ENCODE peak calls at places on chromosomes 6 and 20, in ten cellular contexts. K is psoas muscle, I is GM23338, B is OCI-LY7, H is Peyer's patch, V is uterus, U is IMR-90, C is body of pancreas, G is K562, Z is heart left ventricle. X is an unnamed sample.

GRCh38 chr20:58746551-58747399 is 54.2 kb downstream of the NPEPL1 start:
- DNase-seq in K (no peak), I (no peak), H (no peak), B (no peak), G (no peak), U (no peak), Z (no peak), C (no peak), V (no peak), X (no peak)

GRCh38 chr6:66429220-66429619 is 722.2 kb upstream of the EYS start:
- DNase-seq in G (no peak), B (no peak), Z (no peak), H (no peak), V (no peak), I (no peak), U (peak; percentile 0), K (no peak), C (no peak), X (no peak)

GRCh38 chr20:50642288-50642803 is 49.0 kb downstream of the RIPOR3 start:
- DNase-seq in G (peak; percentile 31), K (no peak), B (no peak), V (no peak), I (peak; percentile 91), Z (peak; percentile 48), H (no peak), U (no peak), C (no peak), X (no peak)

GRCh38 chr6:108526739-108527174 is 34.0 kb upstream of the FOXO3 start:
- DNase-seq in I (peak; percentile 80), B (peak; percentile 54), V (no peak), C (no peak), U (peak; percentile 62), Z (no peak), K (no peak), H (no peak), G (peak; percentile 44), X (no peak)

GRCh38 chr6:82875573-82876185 is 190.0 kb downstream of the UBE3D start:
- DNase-seq in I (no peak), C (no peak), U (peak; percentile 91), V (no peak), K (no peak), H (no peak), Z (no peak), G (peak; percentile 27), B (no peak), X (no peak)

GRCh38 chr6:118751072-118751471 is 99.7 kb upstream of the CEP85L start:
- DNase-seq in C (no peak), Z (no peak), I (no peak), B (no peak), K (no peak), G (no peak), V (no peak), H (no peak), U (no peak), X (no peak)

GRCh38 chr6:169792306-169793015 is 41.0 kb downstream of the ERMARD start:
- DNase-seq in Z (no peak), H (no peak), B (no peak), V (no peak), K (no peak), G (no peak), U (no peak), I (no peak), C (no peak), X (no peak)

GRCh38 chr20:5033566-5033965 is 32.3 kb upstream of the SLC23A2 start:
- DNase-seq in I (no peak), Z (no peak), U (peak; percentile 47), B (no peak), G (no peak), K (no peak), H (no peak), V (no peak), C (no peak), X (no peak)

DNA sequence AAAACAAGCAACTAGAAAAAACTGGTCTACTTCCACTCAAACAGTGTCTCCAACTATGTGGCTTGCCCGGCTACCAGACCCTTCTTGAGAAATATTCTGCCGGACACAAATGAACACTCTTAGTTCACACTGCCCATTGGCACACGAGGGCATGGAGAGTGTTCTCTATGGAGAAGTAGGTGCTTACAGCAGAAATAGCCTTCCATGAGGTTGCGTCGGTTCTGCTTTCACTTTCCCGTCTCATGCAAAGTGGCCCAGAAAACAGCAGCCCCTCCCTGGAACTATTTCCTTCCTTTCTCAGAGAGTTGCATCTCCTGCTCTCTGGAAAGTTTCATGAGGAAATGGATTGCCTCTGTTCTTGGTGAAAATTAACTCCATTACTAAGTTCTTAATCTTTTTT is 9.5 kb upstream of the HLA-DOA start:
- DNase-seq in C (peak; percentile 72), I (peak; percentile 6), U (peak; percentile 47), K (no peak), V (peak; percentile 74), B (no peak), Z (peak; percentile 69), G (no peak), H (no peak), X (peak; percentile 40)
- H3K4me3 ChIP-seq in C (no peak overlapping the region), I (no peak overlapping the region), U (peak overlapping the region; percentile 29), K (peak overlapping the region; percentile 28), V (peak overlapping the region; percentile 0), B (no peak overlapping the region), Z (peak overlapping the region; percentile 25), G (no peak overlapping the region), H (no peak overlapping the region), X (peak overlapping the region; percentile 8)

GRCh38 chr6:34615574-34616229 is 59.6 kb upstream of the SPDEF start:
- DNase-seq in H (no peak), I (no peak), U (no peak), B (no peak), V (no peak), C (no peak), Z (no peak), G (peak; percentile 73), K (no peak), X (no peak)

GRCh38 chr6:34616230-34616591 is 60.1 kb upstream of the SPDEF start:
- DNase-seq in V (no peak), B (no peak), U (no peak), H (no peak), C (no peak), K (no peak), I (no peak), Z (no peak), G (no peak), X (no peak)

GRCh38 chr6:34608321-34609091 is 52.4 kb upstream of the SPDEF start:
- DNase-seq in V (no peak), C (no peak), Z (no peak), I (no peak), G (no peak), H (no peak), K (no peak), B (no peak), U (peak; percentile 61), X (no peak)

GRCh38 chr6:34606477-34607130 is 50.5 kb upstream of the SPDEF start:
- DNase-seq in G (no peak), V (no peak), C (no peak), Z (no peak), I (no peak), K (no peak), H (no peak), U (no peak), B (no peak), X (no peak)

GRCh38 chr6:34610819-34611477 is 54.8 kb upstream of the SPDEF start:
- DNase-seq in U (peak; percentile 95), C (peak; percentile 18), G (peak; percentile 62), V (no peak), B (no peak), I (no peak), K (no peak), Z (no peak), H (no peak), X (no peak)
- H3K27ac ChIP-seq in U (no peak overlapping the region), C (no peak overlapping the region), G (peak overlapping the region; percentile 43), V (peak overlapping the region; percentile 70), B (no peak overlapping the region), I (peak overlapping the region; percentile 53), K (peak overlapping the region; percentile 74), Z (no peak overlapping the region), H (no peak overlapping the region), X (no peak overlapping the region)

GRCh38 chr20:33092361-33092760 is 12.9 kb downstream of the BPIFB4 start:
- DNase-seq in Z (no peak), C (no peak), B (no peak), I (no peak), H (no peak), K (no peak), G (no peak), V (no peak), U (no peak), X (no peak)

GRCh38 chr20:33091693-33092092 is 12.2 kb downstream of the BPIFB4 start:
- DNase-seq in C (no peak), I (no peak), Z (no peak), G (no peak), H (no peak), V (no peak), U (no peak), K (no peak), B (no peak), X (no peak)

GRCh38 chr20:33093582-33093981 is 14.1 kb downstream of the BPIFB4 start:
- DNase-seq in B (no peak), V (no peak), K (no peak), U (no peak), H (no peak), I (no peak), C (no peak), Z (no peak), G (no peak), X (no peak)

GRCh38 chr20:33091147-33091546 is 11.7 kb downstream of the BPIFB4 start:
- DNase-seq in C (no peak), H (no peak), I (no peak), K (no peak), Z (no peak), G (no peak), B (no peak), U (no peak), V (no peak), X (no peak)

GRCh38 chr20:33093074-33093473 is 13.6 kb downstream of the BPIFB4 start:
- DNase-seq in G (no peak), U (no peak), Z (no peak), C (no peak), K (no peak), V (no peak), I (no peak), B (no peak), H (no peak), X (no peak)
- H3K4me3 ChIP-seq in G (no peak overlapping the region), U (no peak overlapping the region), Z (no peak overlapping the region), C (no peak overlapping the region), K (no peak overlapping the region), V (no peak overlapping the region), I (no peak overlapping the region), B (no peak overlapping the region), H (no peak overlapping the region), X (no peak overlapping the region)

GRCh38 chr20:62983210-62983609 is 23.6 kb downstream of the BHLHE23 start:
- DNase-seq in G (no peak), I (no peak), B (no peak), U (no peak), H (no peak), C (no peak), Z (no peak), K (no peak), V (no peak), X (no peak)

GRCh38 chr20:62987114-62987513 is 19.6 kb downstream of the BHLHE23 start:
- DNase-seq in B (no peak), I (no peak), V (no peak), U (no peak), G (no peak), K (no peak), Z (no peak), C (no peak), H (no peak), X (no peak)

GRCh38 chr20:62984666-62985065 is 22.1 kb downstream of the BHLHE23 start:
- DNase-seq in H (no peak), K (no peak), B (no peak), Z (no peak), U (no peak), C (no peak), G (no peak), V (no peak), I (no peak), X (no peak)

GRCh38 chr20:62986257-62986807 is 20.4 kb downstream of the BHLHE23 start:
- DNase-seq in G (no peak), K (no peak), H (no peak), I (no peak), U (no peak), Z (no peak), C (no peak), B (no peak), V (no peak), X (no peak)

GRCh38 chr20:62985089-62985778 is 21.5 kb downstream of the BHLHE23 start:
- DNase-seq in K (no peak), G (no peak), I (no peak), H (no peak), C (no peak), Z (peak; percentile 55), V (no peak), B (no peak), U (no peak), X (no peak)
- H3K27ac ChIP-seq in K (no peak overlapping the region), G (no peak overlapping the region), I (no peak overlapping the region), H (no peak overlapping the region), C (no peak overlapping the region), Z (no peak overlapping the region), V (no peak overlapping the region), B (no peak overlapping the region), U (no peak overlapping the region), X (no peak overlapping the region)